ENCODE peak calls at places on chromosomes 1 and 21, in four cellular contexts. One of them, this sample, is unnamed. For H3K27me3, the result is how much of the 10 kb centered on the place peaks cover.

GRCh38 chr1:167904641-167905040 is 9.3 kb downstream of the ADCY10 start:
- DNase-seq in H1: no peak
- DNase-seq in IMR-90: peak
- DNase-seq in tibial nerve: no peak
- DNase-seq in this sample: no peak

GRCh38 chr1:167515461-167515860 is 2.9 kb downstream of the CD247 start:
- DNase-seq in IMR-90: no peak
- DNase-seq in tibial nerve: no peak
- DNase-seq in H1: no peak
- DNase-seq in this sample: no peak

GRCh38 chr21:42120904-42121535 is 49.9 kb downstream of the UMODL1 start:
- DNase-seq in IMR-90: no peak
- DNase-seq in tibial nerve: no peak
- DNase-seq in H1: no peak
- DNase-seq in this sample: no peak

GRCh38 chr1:232212248-232212647 is 417.7 kb downstream of the SIPA1L2 start:
- DNase-seq in IMR-90: no peak
- DNase-seq in tibial nerve: no peak
- DNase-seq in H1: no peak
- DNase-seq in this sample: no peak

GRCh38 chr21:29105218-29105617 is 25.2 kb upstream of the MAP3K7CL start:
- DNase-seq in H1: no peak
- DNase-seq in tibial nerve: no peak
- DNase-seq in IMR-90: peak
- DNase-seq in this sample: no peak

GRCh38 chr1:14699596-14699995 is 101.1 kb downstream of the KAZN start:
- DNase-seq in H1: no peak
- DNase-seq in tibial nerve: no peak
- DNase-seq in IMR-90: no peak
- DNase-seq in this sample: no peak

GRCh38 chr21:46663754-46664153 is 28.3 kb downstream of the PRMT2 start:
- DNase-seq in H1: no peak
- DNase-seq in IMR-90: no peak
- DNase-seq in tibial nerve: no peak
- DNase-seq in this sample: no peak

GRCh38 chr21:42578761-42579415 is 65.2 kb downstream of the SLC37A1 start:
- DNase-seq in H1: no peak
- DNase-seq in tibial nerve: no peak
- DNase-seq in IMR-90: no peak
- DNase-seq in this sample: no peak

GRCh38 chr1:204818998-204819397 is 51.7 kb upstream of the NFASC start:
- DNase-seq in IMR-90: no peak
- DNase-seq in H1: no peak
- DNase-seq in tibial nerve: no peak
- DNase-seq in this sample: no peak

GRCh38 chr21:41706678-41707077 is 60.2 kb downstream of the RIPK4 start:
- DNase-seq in tibial nerve: no peak
- DNase-seq in IMR-90: peak
- DNase-seq in H1: no peak
- DNase-seq in this sample: no peak

GRCh38 chr1:53321366-53321765 is 6.5 kb downstream of the LRP8 start:
- DNase-seq in tibial nerve: no peak
- DNase-seq in IMR-90: no peak
- DNase-seq in H1: no peak
- DNase-seq in this sample: no peak

GRCh38 chr1:70818391-70818790 is 229.2 kb downstream of the PTGER3 start:
- DNase-seq in H1: no peak
- DNase-seq in IMR-90: no peak
- DNase-seq in tibial nerve: no peak
- DNase-seq in this sample: no peak

GRCh38 chr1:93715529-93716126 is 34.0 kb upstream of the BCAR3 start:
- DNase-seq in tibial nerve: no peak
- DNase-seq in IMR-90: peak
- DNase-seq in H1: no peak
- DNase-seq in this sample: no peak

GRCh38 chr1:110055493-110056283 is 14.8 kb downstream of the ALX3 start:
- DNase-seq in H1: no peak
- DNase-seq in tibial nerve: no peak
- DNase-seq in IMR-90: peak
- DNase-seq in this sample: no peak

GRCh38 chr1:246165826-246166709 is 341.0 kb downstream of the SMYD3 start:
- DNase-seq in H1: no peak
- DNase-seq in IMR-90: no peak
- DNase-seq in tibial nerve: no peak
- DNase-seq in this sample: no peak

GRCh38 chr1:30903343-30904034 is 5.1 kb downstream of the SDC3 start:
- DNase-seq in IMR-90: peak
- DNase-seq in H1: no peak
- DNase-seq in tibial nerve: no peak
- DNase-seq in this sample: no peak

GRCh38 chr21:14877581-14878228 is 187.1 kb downstream of the NRIP1 start:
- DNase-seq in IMR-90: peak
- DNase-seq in H1: no peak
- DNase-seq in tibial nerve: no peak
- DNase-seq in this sample: no peak

GRCh38 chr1:244052728-244053312 is 1.7 kb downstream of the ZBTB18 start:
- DNase-seq in IMR-90: no peak
- DNase-seq in tibial nerve: no peak
- DNase-seq in H1: no peak
- DNase-seq in this sample: no peak

GRCh38 chr1:170503691-170504090 is 28.3 kb upstream of the GORAB start:
- DNase-seq in H1: no peak
- DNase-seq in IMR-90: no peak
- DNase-seq in tibial nerve: no peak
- DNase-seq in this sample: no peak

GRCh38 chr1:233245191-233245765 is 50.2 kb downstream of the PCNX2 start:
- DNase-seq in tibial nerve: no peak
- DNase-seq in IMR-90: peak
- DNase-seq in H1: no peak
- DNase-seq in this sample: no peak

GRCh38 chr1:175830500-175830899 is 87.1 kb upstream of the TNR start:
- DNase-seq in tibial nerve: no peak
- DNase-seq in H1: no peak
- DNase-seq in IMR-90: no peak
- DNase-seq in this sample: no peak

GRCh38 chr1:66370462-66370907 is 163.5 kb upstream of the SGIP1 start:
- DNase-seq in tibial nerve: no peak
- DNase-seq in IMR-90: no peak
- DNase-seq in H1: no peak
- DNase-seq in this sample: no peak

DNA sequence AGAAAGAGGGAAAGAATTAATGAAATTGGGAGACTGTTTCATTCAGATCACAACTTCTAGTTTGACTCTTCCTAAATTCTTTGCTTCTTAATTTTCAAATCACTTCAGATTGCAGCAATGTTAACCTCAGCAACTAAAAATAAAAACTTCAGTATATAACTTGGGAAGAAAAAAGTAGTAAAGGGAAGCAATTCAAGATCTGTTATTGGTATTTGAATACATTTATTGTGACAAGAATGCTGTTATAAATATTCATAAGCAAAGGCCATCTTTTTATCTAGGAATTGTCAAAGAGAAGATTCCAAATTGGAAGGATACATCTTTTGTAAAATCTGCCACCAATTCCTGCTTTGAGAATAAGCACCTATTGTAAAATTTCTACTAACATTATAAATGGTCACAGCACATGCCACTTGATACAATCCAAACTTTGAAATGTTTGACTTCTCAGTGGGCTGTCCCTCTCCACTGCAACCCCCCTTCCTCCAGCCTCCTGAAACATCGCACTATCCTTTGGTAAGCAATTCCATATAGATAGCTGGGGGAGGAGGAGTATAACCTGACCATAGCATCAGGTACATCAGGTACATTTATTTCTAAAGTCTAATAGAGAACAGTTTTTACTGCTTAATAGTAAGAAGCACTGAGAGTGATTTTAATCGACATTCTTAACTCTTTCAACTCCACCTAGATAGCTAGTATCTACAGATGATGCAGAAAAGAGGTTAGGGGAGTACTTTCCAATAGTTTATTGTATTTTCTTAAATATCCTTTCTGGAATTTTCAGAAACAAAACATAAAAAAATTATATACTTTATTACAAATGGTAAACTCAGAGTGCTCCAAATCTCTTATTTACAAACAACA is 3.0 kb downstream of the JUN start:
- DNase-seq in tibial nerve: peak
- DNase-seq in IMR-90: peak
- DNase-seq in H1: no peak
- DNase-seq in this sample: no peak
- TF ChIP-seq POLR2A in tibial nerve: no peak
- TF ChIP-seq POLR2A in IMR-90: no peak
- TF ChIP-seq POLR2A in H1: peak
- TF ChIP-seq POLR2A in this sample: peak

GRCh38 chr1:21506804-21507203 is 2.4 kb upstream of the ALPL start:
- DNase-seq in tibial nerve: no peak
- DNase-seq in IMR-90: no peak
- DNase-seq in H1: no peak
- DNase-seq in this sample: no peak

GRCh38 chr1:21507511-21508270 is 1.5 kb upstream of the ALPL start:
- DNase-seq in IMR-90: no peak
- DNase-seq in H1: no peak
- DNase-seq in tibial nerve: no peak
- DNase-seq in this sample: no peak

GRCh38 chr1:21499283-21499945 is 9.8 kb upstream of the ALPL start:
- DNase-seq in tibial nerve: no peak
- DNase-seq in IMR-90: peak
- DNase-seq in H1: no peak
- DNase-seq in this sample: no peak

GRCh38 chr1:21508580-21509350 is 458 bp upstream of the ALPL start:
- DNase-seq in H1: peak
- DNase-seq in IMR-90: peak
- DNase-seq in tibial nerve: peak
- DNase-seq in this sample: peak

DNA sequence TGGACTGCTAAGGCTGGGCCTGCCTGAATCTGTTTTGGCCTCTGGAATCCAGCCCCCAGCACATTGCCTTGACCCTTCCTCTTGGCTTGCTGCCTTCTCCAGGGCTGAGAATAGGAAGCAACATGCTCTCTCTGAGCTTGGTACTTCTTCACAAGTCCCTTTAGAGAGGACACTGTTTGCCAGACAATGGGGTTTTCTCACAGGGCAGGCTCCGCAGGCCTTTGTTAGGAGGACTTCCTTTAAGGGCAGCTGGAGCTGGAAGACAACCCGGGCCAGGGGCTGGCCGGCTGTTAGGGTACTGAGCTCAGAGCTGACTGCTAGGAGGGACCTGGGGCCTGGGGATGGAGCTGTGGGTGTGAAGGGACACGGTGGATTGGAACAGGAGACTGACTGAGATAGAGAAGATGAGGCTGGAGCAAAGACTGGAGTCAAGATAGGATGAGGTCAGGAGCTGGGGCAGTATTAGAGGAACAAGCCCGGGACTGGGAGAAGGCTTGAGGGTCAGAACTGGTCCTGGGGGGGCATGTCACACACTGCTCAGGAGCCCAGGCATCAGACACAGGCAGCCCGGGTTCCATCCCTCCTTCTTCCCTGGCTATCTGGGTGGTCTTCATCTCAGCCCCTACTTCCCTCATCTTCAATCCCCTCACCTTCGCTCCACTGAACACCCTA is 5.4 kb upstream of the ALPL start:
- DNase-seq in tibial nerve: no peak
- DNase-seq in IMR-90: no peak
- DNase-seq in H1: no peak
- DNase-seq in this sample: peak
- H3K27me3 ChIP-seq in tibial nerve: under half
- H3K27me3 ChIP-seq in IMR-90: under half
- H3K27me3 ChIP-seq in H1: under half
- H3K27me3 ChIP-seq in this sample: under half

DNA sequence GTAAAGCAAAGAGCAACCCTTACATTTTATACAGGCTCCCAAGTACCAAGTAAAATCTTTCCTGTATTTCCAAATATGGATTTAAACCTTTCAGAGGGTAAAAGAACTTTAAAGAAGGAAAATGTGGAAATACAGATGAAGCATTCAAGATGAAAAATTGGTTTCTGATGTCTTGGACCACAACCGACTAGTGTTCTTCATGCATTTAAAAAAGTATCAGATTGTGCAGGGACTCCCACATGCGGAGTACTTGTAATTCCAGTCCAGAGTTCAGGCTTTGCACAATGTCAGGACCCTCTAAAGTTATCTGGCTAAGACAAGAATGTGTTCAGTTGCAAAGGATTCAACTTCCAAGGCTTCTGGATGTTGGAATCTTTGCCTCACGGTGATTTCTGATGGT is 66.6 kb downstream of the RGL1 start:
- DNase-seq in H1: no peak
- DNase-seq in tibial nerve: no peak
- DNase-seq in IMR-90: no peak
- DNase-seq in this sample: no peak
- H3K27ac ChIP-seq in H1: no peak
- H3K27ac ChIP-seq in tibial nerve: peak
- H3K27ac ChIP-seq in IMR-90: no peak
- H3K27ac ChIP-seq in this sample: no peak

GRCh38 chr1:155253797-155254196 is 1.5 kb downstream of the ENTREP3 start:
- DNase-seq in IMR-90: peak
- DNase-seq in tibial nerve: no peak
- DNase-seq in H1: no peak
- DNase-seq in this sample: no peak

GRCh38 chr1:155256101-155256852 is 994 bp upstream of the ENTREP3 start:
- DNase-seq in H1: no peak
- DNase-seq in tibial nerve: no peak
- DNase-seq in IMR-90: no peak
- DNase-seq in this sample: no peak

GRCh38 chr1:155254228-155254713 is 1.0 kb downstream of the ENTREP3 start:
- DNase-seq in H1: no peak
- DNase-seq in tibial nerve: no peak
- DNase-seq in IMR-90: no peak
- DNase-seq in this sample: no peak

GRCh38 chr1:155254714-155255242 is 505 bp downstream of the ENTREP3 start:
- DNase-seq in tibial nerve: no peak
- DNase-seq in H1: no peak
- DNase-seq in IMR-90: no peak
- DNase-seq in this sample: peak

DNA sequence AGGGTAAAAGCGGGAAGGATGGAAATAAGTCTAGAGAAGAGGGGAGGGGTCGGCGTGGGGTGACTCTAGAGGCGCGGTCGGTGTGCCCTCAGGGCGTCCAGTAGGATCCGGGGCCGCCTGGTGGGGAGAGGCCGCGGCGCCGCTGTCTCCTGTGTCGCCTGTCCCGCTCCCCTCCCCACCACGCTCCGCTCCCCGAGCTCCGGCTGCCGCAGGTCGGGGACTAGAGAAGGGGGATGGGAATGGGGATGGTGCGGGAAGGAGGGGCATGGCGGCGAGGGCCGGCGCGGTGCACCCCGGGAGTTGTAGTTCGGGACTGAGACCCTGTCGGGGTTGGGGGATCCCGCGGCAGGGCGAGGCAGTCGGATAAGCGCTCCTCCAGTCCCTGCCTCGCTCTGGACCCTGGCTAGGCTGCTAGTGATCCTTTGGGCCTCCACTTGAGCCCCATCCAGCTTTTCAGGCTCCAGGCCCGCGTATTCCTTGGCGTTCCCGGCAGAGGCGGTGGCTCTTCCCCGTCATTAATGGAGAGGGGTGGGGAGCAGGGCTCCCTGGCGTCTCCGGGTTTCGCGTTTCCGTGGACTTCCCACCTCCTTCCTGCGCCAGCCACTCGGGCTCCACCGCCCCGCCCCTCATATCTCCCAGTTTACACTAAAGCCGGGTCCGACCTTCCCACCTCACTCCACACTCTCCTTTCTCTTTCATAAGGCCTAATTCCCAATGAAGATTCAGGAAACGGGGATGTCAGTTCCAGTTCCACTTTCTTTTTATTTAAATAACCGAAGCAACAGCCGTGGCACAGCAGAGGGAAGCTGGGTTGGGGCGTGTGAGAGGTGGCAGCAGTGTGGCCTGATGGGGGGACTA is at the start of gene ENTREP3:
- DNase-seq in IMR-90: peak
- DNase-seq in H1: peak
- DNase-seq in tibial nerve: peak
- DNase-seq in this sample: peak
- TF ChIP-seq POLR2A in IMR-90: peak
- TF ChIP-seq POLR2A in H1: no peak
- TF ChIP-seq POLR2A in tibial nerve: peak
- TF ChIP-seq POLR2A in this sample: peak